ENCODE peak calls at places on chromosomes 13 and 19, in five cellular contexts. One of them, this sample, is unnamed.

GRCh38 chr13:20964904-20965303 is 62.4 kb upstream of the XPO4 start:
- DNase-seq in psoas muscle: no peak
- DNase-seq in iPS DF 6.9: no peak
- DNase-seq in PC-9: no peak
- DNase-seq in mammary epithelial cell: no peak
- DNase-seq in this sample: peak; percentile 77

GRCh38 chr13:44710576-44710975 is 134.4 kb upstream of the TSC22D1 start:
- DNase-seq in psoas muscle: no peak
- DNase-seq in iPS DF 6.9: no peak
- DNase-seq in PC-9: peak; percentile 48
- DNase-seq in mammary epithelial cell: peak; percentile 91
- DNase-seq in this sample: peak; percentile 84

GRCh38 chr13:74554581-74555290 is 420.5 kb upstream of the KLF12 start:
- DNase-seq in psoas muscle: no peak
- DNase-seq in iPS DF 6.9: no peak
- DNase-seq in PC-9: no peak
- DNase-seq in mammary epithelial cell: no peak
- DNase-seq in this sample: no peak

GRCh38 chr13:37492061-37492460 is 106.5 kb downstream of the POSTN start:
- DNase-seq in psoas muscle: no peak
- DNase-seq in iPS DF 6.9: no peak
- DNase-seq in PC-9: no peak
- DNase-seq in mammary epithelial cell: no peak
- DNase-seq in this sample: peak; percentile 52

GRCh38 chr13:21478881-21479808 is 20.0 kb upstream of the ZDHHC20 start:
- DNase-seq in psoas muscle: no peak
- DNase-seq in iPS DF 6.9: no peak
- DNase-seq in PC-9: peak; percentile 9
- DNase-seq in mammary epithelial cell: peak; percentile 57
- DNase-seq in this sample: peak; percentile 17

GRCh38 chr13:40609972-40610726 is 56.3 kb downstream of the FOXO1 start:
- DNase-seq in psoas muscle: peak; percentile 62
- DNase-seq in iPS DF 6.9: no peak
- DNase-seq in PC-9: peak; percentile 3
- DNase-seq in mammary epithelial cell: peak; percentile 85
- DNase-seq in this sample: peak; percentile 83

GRCh38 chr19:652467-653389 is 10.3 kb downstream of the RNF126 start:
- DNase-seq in psoas muscle: no peak
- DNase-seq in iPS DF 6.9: no peak
- DNase-seq in PC-9: no peak
- DNase-seq in mammary epithelial cell: no peak
- DNase-seq in this sample: no peak

GRCh38 chr13:40077396-40078027 is 422.1 kb downstream of the COG6 start:
- DNase-seq in psoas muscle: no peak
- DNase-seq in iPS DF 6.9: no peak
- DNase-seq in PC-9: no peak
- DNase-seq in mammary epithelial cell: peak; percentile 83
- DNase-seq in this sample: peak; percentile 92

GRCh38 chr13:30422056-30422914 is at the start of gene UBE2L5:
- DNase-seq in psoas muscle: peak; percentile 89
- DNase-seq in iPS DF 6.9: no peak
- DNase-seq in PC-9: peak; percentile 67
- DNase-seq in mammary epithelial cell: peak; percentile 73
- DNase-seq in this sample: peak; percentile 57

GRCh38 chr13:24097667-24098066 is 62.9 kb upstream of the SPATA13 start:
- DNase-seq in psoas muscle: no peak
- DNase-seq in iPS DF 6.9: no peak
- DNase-seq in PC-9: no peak
- DNase-seq in mammary epithelial cell: no peak
- DNase-seq in this sample: no peak

GRCh38 chr13:74325106-74325505 is 190.9 kb upstream of the KLF12 start:
- DNase-seq in psoas muscle: no peak
- DNase-seq in iPS DF 6.9: no peak
- DNase-seq in PC-9: no peak
- DNase-seq in mammary epithelial cell: peak; percentile 31
- DNase-seq in this sample: peak; percentile 9

GRCh38 chr13:23044906-23045305 is 135.9 kb upstream of the SGCG start:
- DNase-seq in psoas muscle: no peak
- DNase-seq in iPS DF 6.9: no peak
- DNase-seq in PC-9: no peak
- DNase-seq in mammary epithelial cell: no peak
- DNase-seq in this sample: peak; percentile 26

GRCh38 chr13:23898101-23898500 is 799 bp upstream of the C1QTNF9B start:
- DNase-seq in psoas muscle: no peak
- DNase-seq in iPS DF 6.9: no peak
- DNase-seq in PC-9: no peak
- DNase-seq in mammary epithelial cell: no peak
- DNase-seq in this sample: no peak

GRCh38 chr13:59088716-59089115 is 1075.0 kb downstream of the DIAPH3 start:
- DNase-seq in psoas muscle: no peak
- DNase-seq in iPS DF 6.9: no peak
- DNase-seq in PC-9: no peak
- DNase-seq in mammary epithelial cell: no peak
- DNase-seq in this sample: no peak

DNA sequence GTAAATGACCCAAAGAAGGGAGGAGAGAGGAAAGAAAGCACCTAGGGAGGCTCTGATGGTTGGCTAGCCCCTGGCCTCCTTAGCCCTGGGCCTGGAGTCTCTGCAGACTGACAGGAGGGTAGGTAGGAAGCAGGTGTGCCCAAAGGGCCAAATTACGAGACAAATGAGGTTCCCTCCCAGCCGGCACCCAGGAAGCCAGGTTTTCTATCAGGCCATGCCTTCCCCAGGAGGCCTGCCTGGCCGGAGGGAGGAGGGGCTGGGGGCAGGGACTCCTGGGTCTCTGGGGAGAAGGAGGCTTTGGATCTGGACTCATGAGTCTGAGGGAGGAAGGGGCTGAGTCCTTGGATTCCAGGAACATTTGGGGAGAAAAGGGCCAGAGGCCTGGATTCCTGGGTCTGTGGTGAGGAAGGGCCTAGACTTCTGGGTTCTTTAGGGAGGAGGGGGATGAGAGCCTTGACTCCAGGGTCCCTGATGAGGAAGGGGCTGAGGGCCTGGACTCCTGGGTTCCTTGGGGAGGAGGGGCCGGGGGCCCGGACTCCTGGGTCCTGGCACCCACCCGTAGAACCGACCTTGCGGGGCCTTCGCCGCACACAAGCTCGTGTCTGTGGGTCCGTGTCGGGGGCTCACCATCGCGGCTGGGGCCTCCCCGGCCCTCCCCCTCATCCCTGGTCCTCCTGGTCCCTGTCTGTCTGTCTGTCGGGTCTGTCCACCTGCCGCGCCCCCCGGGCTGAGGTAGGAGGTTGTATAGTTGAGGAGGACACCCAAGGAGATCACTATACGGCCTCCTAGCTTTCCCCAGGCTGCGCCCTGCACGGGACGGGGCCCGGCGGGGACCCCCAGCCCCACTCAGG is 840 bp upstream of the SPACA6 start:
- DNase-seq in psoas muscle: no peak
- DNase-seq in iPS DF 6.9: no peak
- DNase-seq in PC-9: no peak
- DNase-seq in mammary epithelial cell: no peak
- DNase-seq in this sample: no peak
- H3K4me1 ChIP-seq in psoas muscle: peaks cover 8% of the 10 kb centered on the region
- H3K4me1 ChIP-seq in iPS DF 6.9: peaks cover 4% of the 10 kb centered on the region
- H3K4me1 ChIP-seq in PC-9: peaks cover 23% of the 10 kb centered on the region
- H3K4me1 ChIP-seq in mammary epithelial cell: peaks cover 14% of the 10 kb centered on the region
- H3K4me1 ChIP-seq in this sample: no peaks in the 10 kb centered on the region

GRCh38 chr19:49091391-49092038 is 6.3 kb downstream of the SNRNP70 start:
- DNase-seq in psoas muscle: no peak
- DNase-seq in iPS DF 6.9: no peak
- DNase-seq in PC-9: no peak
- DNase-seq in mammary epithelial cell: no peak
- DNase-seq in this sample: no peak
- H3K27me3 ChIP-seq in psoas muscle: no peaks in the 10 kb centered on the region
- H3K27me3 ChIP-seq in iPS DF 6.9: no peaks in the 10 kb centered on the region
- H3K27me3 ChIP-seq in PC-9: no peaks in the 10 kb centered on the region
- H3K27me3 ChIP-seq in mammary epithelial cell: no peaks in the 10 kb centered on the region
- H3K27me3 ChIP-seq in this sample: no peaks in the 10 kb centered on the region

GRCh38 chr13:92136449-92137180 is 738.2 kb downstream of the GPC5 start:
- DNase-seq in psoas muscle: no peak
- DNase-seq in iPS DF 6.9: no peak
- DNase-seq in PC-9: no peak
- DNase-seq in mammary epithelial cell: no peak
- DNase-seq in this sample: no peak
- H3K27ac ChIP-seq in psoas muscle: no peak overlapping the region
- H3K27ac ChIP-seq in iPS DF 6.9: no peak overlapping the region
- H3K27ac ChIP-seq in PC-9: no peak overlapping the region
- H3K27ac ChIP-seq in mammary epithelial cell: no peak overlapping the region
- H3K27ac ChIP-seq in this sample: no peak overlapping the region

GRCh38 chr19:55643733-55644116 is 276 bp downstream of the ZNF581 start:
- DNase-seq in psoas muscle: no peak
- DNase-seq in iPS DF 6.9: no peak
- DNase-seq in PC-9: no peak
- DNase-seq in mammary epithelial cell: no peak
- DNase-seq in this sample: no peak

GRCh38 chr19:55644191-55644833 is 863 bp downstream of the ZNF581 start:
- DNase-seq in psoas muscle: no peak
- DNase-seq in iPS DF 6.9: no peak
- DNase-seq in PC-9: no peak
- DNase-seq in mammary epithelial cell: no peak
- DNase-seq in this sample: no peak

GRCh38 chr19:55642153-55643002 is 1.1 kb upstream of the ZNF581 start:
- DNase-seq in psoas muscle: no peak
- DNase-seq in iPS DF 6.9: no peak
- DNase-seq in PC-9: peak; percentile 29
- DNase-seq in mammary epithelial cell: no peak
- DNase-seq in this sample: no peak

GRCh38 chr19:55641376-55642152 is 762 bp downstream of the ZNF580 start:
- DNase-seq in psoas muscle: no peak
- DNase-seq in iPS DF 6.9: no peak
- DNase-seq in PC-9: no peak
- DNase-seq in mammary epithelial cell: peak; percentile 23
- DNase-seq in this sample: no peak

GRCh38 chr19:55643003-55643732 is at the start of gene ZNF581:
- DNase-seq in psoas muscle: peak; percentile 83
- DNase-seq in iPS DF 6.9: no peak
- DNase-seq in PC-9: peak; percentile 79
- DNase-seq in mammary epithelial cell: peak; percentile 78
- DNase-seq in this sample: peak; percentile 54
- H3K4me1 ChIP-seq in psoas muscle: peaks cover 47% of the 10 kb centered on the region
- H3K4me1 ChIP-seq in iPS DF 6.9: peaks cover 1% of the 10 kb centered on the region
- H3K4me1 ChIP-seq in PC-9: peaks cover 8% of the 10 kb centered on the region
- H3K4me1 ChIP-seq in mammary epithelial cell: peaks cover 44% of the 10 kb centered on the region
- H3K4me1 ChIP-seq in this sample: no peaks in the 10 kb centered on the region

GRCh38 chr19:18777725-18778389 is 13.2 kb downstream of the COMP start:
- DNase-seq in psoas muscle: peak; percentile 51
- DNase-seq in iPS DF 6.9: no peak
- DNase-seq in PC-9: no peak
- DNase-seq in mammary epithelial cell: no peak
- DNase-seq in this sample: no peak

GRCh38 chr19:18777156-18777724 is 13.9 kb downstream of the COMP start:
- DNase-seq in psoas muscle: peak; percentile 48
- DNase-seq in iPS DF 6.9: no peak
- DNase-seq in PC-9: no peak
- DNase-seq in mammary epithelial cell: no peak
- DNase-seq in this sample: no peak

GRCh38 chr19:18780081-18780480 is 11.0 kb downstream of the COMP start:
- DNase-seq in psoas muscle: no peak
- DNase-seq in iPS DF 6.9: no peak
- DNase-seq in PC-9: no peak
- DNase-seq in mammary epithelial cell: no peak
- DNase-seq in this sample: no peak

GRCh38 chr19:18780631-18781030 is 10.5 kb downstream of the COMP start:
- DNase-seq in psoas muscle: no peak
- DNase-seq in iPS DF 6.9: no peak
- DNase-seq in PC-9: no peak
- DNase-seq in mammary epithelial cell: no peak
- DNase-seq in this sample: no peak

DNA sequence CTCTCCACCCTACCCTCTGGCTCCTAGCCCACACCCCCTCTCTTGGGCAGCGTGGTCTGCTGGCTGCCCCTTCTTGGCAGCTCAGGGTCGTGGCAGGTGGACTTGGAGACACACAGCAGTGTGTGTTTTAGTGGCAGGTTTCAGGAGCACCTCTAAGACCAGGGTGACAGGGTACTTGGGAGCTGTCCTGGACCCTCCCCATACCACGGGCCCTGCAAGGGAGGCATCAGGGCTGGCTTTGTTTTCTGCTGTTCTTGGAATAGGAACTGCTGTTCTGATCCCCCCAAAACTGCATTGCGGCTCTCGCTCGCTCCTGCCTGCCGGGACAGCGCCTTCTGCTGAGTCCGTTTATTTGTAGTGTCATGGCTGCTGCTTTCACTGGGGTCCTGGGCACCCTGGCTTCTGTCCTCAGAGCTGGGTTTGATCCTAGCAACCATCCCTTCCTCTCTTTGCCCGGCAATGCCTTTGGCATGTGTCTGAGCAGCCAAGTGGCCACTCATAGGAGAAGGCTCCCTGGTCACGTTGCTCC is 12.2 kb downstream of the COMP start:
- DNase-seq in psoas muscle: no peak
- DNase-seq in iPS DF 6.9: no peak
- DNase-seq in PC-9: no peak
- DNase-seq in mammary epithelial cell: no peak
- DNase-seq in this sample: no peak
- H3K27me3 ChIP-seq in psoas muscle: no peaks in the 10 kb centered on the region
- H3K27me3 ChIP-seq in iPS DF 6.9: peaks cover 23% of the 10 kb centered on the region
- H3K27me3 ChIP-seq in PC-9: no peaks in the 10 kb centered on the region
- H3K27me3 ChIP-seq in mammary epithelial cell: no peaks in the 10 kb centered on the region
- H3K27me3 ChIP-seq in this sample: peaks cover 58% of the 10 kb centered on the region

GRCh38 chr19:46943150-46943946 is 76.3 kb upstream of the NPAS1 start:
- DNase-seq in psoas muscle: no peak
- DNase-seq in iPS DF 6.9: no peak
- DNase-seq in PC-9: no peak
- DNase-seq in mammary epithelial cell: no peak
- DNase-seq in this sample: no peak

GRCh38 chr19:46945668-46946067 is 74.0 kb upstream of the NPAS1 start:
- DNase-seq in psoas muscle: no peak
- DNase-seq in iPS DF 6.9: no peak
- DNase-seq in PC-9: no peak
- DNase-seq in mammary epithelial cell: no peak
- DNase-seq in this sample: no peak

GRCh38 chr19:46944918-46945628 is 74.6 kb upstream of the NPAS1 start:
- DNase-seq in psoas muscle: peak; percentile 87
- DNase-seq in iPS DF 6.9: peak; percentile 16
- DNase-seq in PC-9: no peak
- DNase-seq in mammary epithelial cell: no peak
- DNase-seq in this sample: no peak

GRCh38 chr19:46946090-46946489 is 73.5 kb upstream of the NPAS1 start:
- DNase-seq in psoas muscle: no peak
- DNase-seq in iPS DF 6.9: no peak
- DNase-seq in PC-9: no peak
- DNase-seq in mammary epithelial cell: no peak
- DNase-seq in this sample: no peak

DNA sequence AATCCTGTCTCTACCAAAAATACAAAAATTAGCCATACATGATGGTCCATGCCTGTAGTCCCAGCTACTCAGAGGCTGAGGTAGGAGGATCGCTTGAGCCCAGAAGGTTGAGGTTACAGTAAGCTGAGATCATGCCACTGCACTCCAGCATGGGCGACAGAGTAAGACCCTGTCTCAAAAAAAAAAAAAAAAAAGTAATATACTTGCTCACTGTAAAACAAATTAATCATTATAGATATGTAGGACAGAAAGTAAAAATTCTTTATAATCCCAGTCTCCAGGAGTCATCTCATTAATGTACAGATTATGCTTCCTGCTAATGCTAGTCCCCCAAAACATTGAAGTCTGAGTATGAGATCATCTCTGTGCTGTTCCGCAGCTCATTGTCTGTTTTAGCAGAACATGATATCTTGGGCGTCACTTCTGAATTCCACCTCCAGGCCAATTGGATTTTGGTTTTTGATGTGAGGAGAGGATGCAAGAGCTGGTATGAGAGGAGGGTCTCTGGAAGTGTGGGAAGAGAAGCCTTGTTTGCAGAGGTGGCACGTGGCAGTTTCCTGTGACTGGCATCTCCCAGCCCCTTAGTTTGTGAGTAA is 75.4 kb upstream of the NPAS1 start:
- DNase-seq in psoas muscle: no peak
- DNase-seq in iPS DF 6.9: no peak
- DNase-seq in PC-9: no peak
- DNase-seq in mammary epithelial cell: no peak
- DNase-seq in this sample: no peak
- H3K27ac ChIP-seq in psoas muscle: peak overlapping the region; percentile 88
- H3K27ac ChIP-seq in iPS DF 6.9: no peak overlapping the region
- H3K27ac ChIP-seq in PC-9: peak overlapping the region; percentile 36
- H3K27ac ChIP-seq in mammary epithelial cell: no peak overlapping the region
- H3K27ac ChIP-seq in this sample: no peak overlapping the region

This sample was measured in foreskin keratinocyte.